ENCODE peak calls at places on chromosomes 16 and 17, in five cellular contexts. A is lung, M is prostate gland, H is nephron progenitor cell, G is endothelial cell. S is an unnamed sample.

GRCh38 chr17:15289285-15290185 is 24.4 kb upstream of the PMP22 start:
- DNase-seq in A (no peak), M (no peak), H (no peak), G (no peak), S (no peak)

GRCh38 chr17:15233022-15233805 is 31.9 kb downstream of the PMP22 start:
- DNase-seq in A (no peak), M (no peak), H (no peak), G (no peak), S (no peak)

GRCh38 chr16:75289189-75289588 is 37.8 kb upstream of the BCAR1 start:
- DNase-seq in A (no peak), M (no peak), H (no peak), G (no peak), S (no peak)

GRCh38 chr16:75591001-75591852 is 25.0 kb downstream of the GABARAPL2 start:
- DNase-seq in A (peak; percentile 29), M (peak; percentile 46), H (no peak), G (no peak), S (no peak)

GRCh38 chr17:55266051-55266957 is 1.5 kb downstream of the HLF start:
- DNase-seq in A (no peak), M (no peak), H (peak; percentile 30), G (peak; percentile 10), S (no peak)

GRCh38 chr17:49548506-49549310 is 27.0 kb upstream of the NXPH3 start:
- DNase-seq in A (no peak), M (no peak), H (no peak), G (peak; percentile 69), S (no peak)

GRCh38 chr17:41345992-41346391 is 4.6 kb downstream of the KRT33A start:
- DNase-seq in A (no peak), M (no peak), H (no peak), G (no peak), S (no peak)

GRCh38 chr17:44220211-44221071 is 966 bp upstream of the UBTF start:
- DNase-seq in A (no peak), M (peak; percentile 40), H (peak; percentile 51), G (peak; percentile 33), S (peak; percentile 39)

GRCh38 chr16:29779474-29779873 is 1.4 kb downstream of the ZG16 start:
- DNase-seq in A (no peak), M (no peak), H (no peak), G (no peak), S (no peak)

GRCh38 chr16:9090101-9090959 is 1.1 kb upstream of the HAPSTR1 start:
- DNase-seq in A (peak; percentile 38), M (peak; percentile 27), H (peak; percentile 57), G (peak; percentile 51), S (peak; percentile 45)

GRCh38 chr17:41654134-41654907 is 29.9 kb upstream of the KRT17 start:
- DNase-seq in A (peak; percentile 79), M (peak; percentile 95), H (no peak), G (no peak), S (peak; percentile 24)

GRCh38 chr16:79071424-79071823 is 529.1 kb downstream of the MAF start:
- DNase-seq in A (no peak), M (peak; percentile 82), H (no peak), G (no peak), S (no peak)

GRCh38 chr17:38565853-38566665 is 39.7 kb downstream of the SRCIN1 start:
- DNase-seq in A (no peak), M (no peak), H (no peak), G (no peak), S (no peak)

GRCh38 chr16:88469615-88470395 is 16.7 kb downstream of the ZFPM1 start:
- DNase-seq in A (no peak), M (no peak), H (no peak), G (no peak), S (no peak)

GRCh38 chr17:41402161-41402560 is 4.8 kb upstream of the KRT31 start:
- DNase-seq in A (no peak), M (no peak), H (no peak), G (no peak), S (no peak)

GRCh38 chr17:12634789-12635414 is 30.8 kb upstream of the MYOCD start:
- DNase-seq in A (no peak), M (no peak), H (no peak), G (peak; percentile 10), S (no peak)

GRCh38 chr17:77770331-77771105 is 188.0 kb upstream of the TNRC6C start:
- DNase-seq in A (no peak), M (no peak), H (no peak), G (no peak), S (no peak)

GRCh38 chr17:40399185-40399584 is 18.5 kb downstream of the TOP2A start:
- DNase-seq in A (no peak), M (no peak), H (no peak), G (no peak), S (no peak)

GRCh38 chr17:3678095-3678820 is 9.6 kb downstream of the EMC6 start:
- DNase-seq in A (no peak), M (no peak), H (peak; percentile 54), G (no peak), S (no peak)

GRCh38 chr17:68396226-68396780 is 61.0 kb downstream of the WIPI1 start:
- DNase-seq in A (peak; percentile 10), M (no peak), H (no peak), G (no peak), S (no peak)

GRCh38 chr17:80605326-80606066 is 60.9 kb downstream of the RPTOR start:
- DNase-seq in A (no peak), M (no peak), H (no peak), G (no peak), S (no peak)

GRCh38 chr17:50151937-50152547 is 1.6 kb upstream of the PPP1R9B start:
- DNase-seq in A (peak; percentile 85), M (peak; percentile 91), H (peak; percentile 69), G (peak; percentile 74), S (peak; percentile 37)

GRCh38 chr16:87968541-87968940 is 17.3 kb downstream of the BANP start:
- DNase-seq in A (no peak), M (no peak), H (no peak), G (no peak), S (no peak)

GRCh38 chr17:79160980-79161621 is 86.5 kb downstream of the ENGASE start:
- DNase-seq in A (no peak), M (no peak), H (no peak), G (peak; percentile 67), S (no peak)

GRCh38 chr17:31448467-31449077 is 57.1 kb downstream of the RAB11FIP4 start:
- DNase-seq in A (no peak), M (no peak), H (no peak), G (no peak), S (no peak)

GRCh38 chr17:32960815-32961214 is 30.8 kb upstream of the SPACA3 start:
- DNase-seq in A (no peak), M (no peak), H (no peak), G (no peak), S (no peak)

GRCh38 chr17:79192503-79193500 is 118.2 kb downstream of the ENGASE start:
- DNase-seq in A (no peak), M (peak; percentile 8), H (peak; percentile 96), G (peak; percentile 89), S (peak; percentile 77)

GRCh38 chr17:2549392-2550211 is 37.9 kb upstream of the METTL16 start:
- DNase-seq in A (no peak), M (no peak), H (no peak), G (no peak), S (no peak)

GRCh38 chr16:22193134-22193411 is 13.0 kb upstream of the EEF2K start:
- DNase-seq in A (no peak), M (no peak), H (no peak), G (no peak), S (no peak)

GRCh38 chr16:22195445-22195694 is 10.7 kb upstream of the EEF2K start:
- DNase-seq in A (no peak), M (no peak), H (no peak), G (no peak), S (no peak)

GRCh38 chr16:22194707-22195444 is 11.2 kb upstream of the EEF2K start:
- DNase-seq in A (no peak), M (no peak), H (no peak), G (no peak), S (no peak)

GRCh38 chr16:22198547-22199293 is 7.4 kb upstream of the EEF2K start:
- DNase-seq in A (no peak), M (no peak), H (no peak), G (no peak), S (no peak)

DNA sequence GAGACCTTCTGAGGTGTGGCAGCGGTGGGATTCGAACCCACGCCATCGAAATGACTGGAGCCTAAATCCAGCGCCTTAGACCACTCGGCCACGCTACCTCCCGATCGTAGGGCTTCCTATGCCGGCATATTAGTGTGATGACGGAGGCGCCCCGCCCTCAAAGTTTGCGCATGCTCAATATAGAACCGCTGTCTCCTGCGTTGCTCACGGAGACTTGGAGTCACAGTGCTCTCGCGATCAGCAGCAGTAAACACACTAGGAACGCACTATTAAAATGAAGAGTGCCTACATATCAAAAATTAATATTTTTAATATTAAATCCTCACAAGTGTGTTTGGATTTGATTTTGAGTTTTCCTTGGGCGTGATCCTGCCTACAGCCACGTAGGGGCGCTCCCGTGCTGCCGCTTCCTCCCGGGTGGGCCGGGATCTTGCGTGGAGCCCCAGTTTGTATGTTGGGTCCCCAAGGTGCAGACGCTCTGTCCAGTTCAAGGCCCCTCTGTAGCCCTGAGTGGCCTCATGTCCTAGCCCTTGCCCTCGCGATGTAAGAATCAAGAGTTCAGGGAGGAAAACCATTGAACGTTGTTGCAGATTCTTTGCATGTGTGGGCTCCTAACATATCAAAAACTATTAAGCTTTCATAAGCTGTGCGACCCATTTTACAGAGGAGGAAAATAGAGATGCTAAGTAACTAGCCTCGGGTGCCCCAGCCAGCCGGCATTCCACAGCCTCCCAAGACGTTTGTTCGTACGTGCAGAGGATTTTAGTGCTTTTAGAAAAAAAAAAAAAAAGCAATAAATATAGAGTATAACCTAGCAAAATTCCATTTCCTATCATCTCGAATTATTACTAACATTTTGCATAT is 10.2 kb upstream of the EEF2K start:
- DNase-seq in A (peak; percentile 90), M (peak; percentile 92), H (peak; percentile 93), G (peak; percentile 88), S (peak; percentile 95)
- TF ChIP-seq CTCF in A (peak; percentile 68), M (peak; percentile 93), H (peak; percentile 80), G (peak; percentile 80), S (peak; percentile 87)

GRCh38 chr17:9676084-9676483 is 30.8 kb downstream of the USP43 start:
- DNase-seq in A (no peak), M (no peak), H (no peak), G (no peak), S (no peak)
- TF ChIP-seq CTCF in A (no peak), M (peak; percentile 28), H (no peak), G (no peak), S (peak; percentile 44)

GRCh38 chr17:82105882-82106696 is 8.1 kb upstream of the FASN start:
- DNase-seq in A (peak; percentile 81), M (peak; percentile 91), H (peak; percentile 53), G (peak; percentile 62), S (peak; percentile 45)
- TF ChIP-seq CTCF in A (no peak), M (peak; percentile 42), H (peak; percentile 22), G (no peak), S (peak; percentile 62)

GRCh38 chr16:27223226-27223610 is 19.9 kb downstream of the KDM8 start:
- DNase-seq in A (no peak), M (no peak), H (no peak), G (no peak), S (no peak)
- TF ChIP-seq CTCF in A (no peak), M (no peak), H (no peak), G (peak; percentile 13), S (peak; percentile 8)

GRCh38 chr16:28218109-28218508 is 6.3 kb upstream of the XPO6 start:
- DNase-seq in A (no peak), M (peak; percentile 19), H (no peak), G (peak; percentile 9), S (no peak)
- TF ChIP-seq CTCF in A (peak; percentile 39), M (peak; percentile 37), H (no peak), G (no peak), S (peak; percentile 15)

GRCh38 chr17:34382586-34383224 is 19.7 kb upstream of the CCL1 start:
- DNase-seq in A (no peak), M (no peak), H (no peak), G (peak; percentile 26), S (no peak)
- TF ChIP-seq CTCF in A (no peak), M (no peak), H (no peak), G (no peak), S (no peak)

S was measured in progenitor cell of endocrine pancreas.